ENCODE peak calls at places on chromosome 18, in eight cellular contexts. S is astrocyte of the spinal cord, Q is body of pancreas, M is transverse colon, D is WERI-Rb-1, P is astrocyte of the cerebellum, G is hepatocyte, N is pancreas. V is an unnamed sample.

GRCh38 chr18:46815661-46816060 is 58.8 kb upstream of the ST8SIA5 start:
- DNase-seq in S (no peak), Q (no peak), M (no peak), D (no peak), P (no peak), G (no peak), N (no peak), V (no peak)

GRCh38 chr18:58581265-58581664 is 47.6 kb downstream of the ALPK2 start:
- DNase-seq in S (peak; percentile 97), Q (no peak), M (no peak), D (no peak), P (peak; percentile 97), G (no peak), N (no peak), V (peak; percentile 79)

GRCh38 chr18:6449213-6449612 is 34.5 kb upstream of the L3MBTL4 start:
- DNase-seq in S (no peak), Q (no peak), M (no peak), D (no peak), P (no peak), G (no peak), N (no peak), V (no peak)

GRCh38 chr18:37019157-37019571 is 190.2 kb downstream of the KIAA1328 start:
- DNase-seq in S (peak; percentile 7), Q (peak; percentile 28), M (no peak), D (peak; percentile 10), P (peak; percentile 6), G (peak; percentile 29), N (no peak), V (peak; percentile 26)

GRCh38 chr18:48031641-48032040 is 101.2 kb upstream of the SMAD2 start:
- DNase-seq in S (no peak), Q (no peak), M (no peak), D (peak; percentile 10), P (no peak), G (no peak), N (no peak), V (no peak)

GRCh38 chr18:45326505-45326904 is 288.8 kb upstream of the SLC14A2 start:
- DNase-seq in S (no peak), Q (no peak), M (no peak), D (no peak), P (no peak), G (no peak), N (no peak), V (no peak)

GRCh38 chr18:32201936-32202335 is 12.1 kb downstream of the MEP1B start:
- DNase-seq in S (no peak), Q (no peak), M (peak; percentile 94), D (no peak), P (no peak), G (no peak), N (no peak), V (no peak)

GRCh38 chr18:3654442-3655253 is 204.7 kb downstream of the TGIF1 start:
- DNase-seq in S (no peak), Q (no peak), M (no peak), D (no peak), P (no peak), G (peak; percentile 28), N (no peak), V (no peak)

GRCh38 chr18:908631-909621 is 4.3 kb downstream of the ADCYAP1 start:
- DNase-seq in S (no peak), Q (no peak), M (no peak), D (no peak), P (no peak), G (no peak), N (no peak), V (no peak)

GRCh38 chr18:79707239-79707638 is 27.6 kb downstream of the CTDP1 start:
- DNase-seq in S (no peak), Q (no peak), M (no peak), D (no peak), P (no peak), G (no peak), N (no peak), V (no peak)

GRCh38 chr18:13004316-13004879 is 13.2 kb downstream of the CEP192 start:
- DNase-seq in S (no peak), Q (no peak), M (no peak), D (no peak), P (no peak), G (no peak), N (no peak), V (no peak)

GRCh38 chr18:20997371-20997770 is 114.2 kb downstream of the ROCK1 start:
- DNase-seq in S (no peak), Q (no peak), M (no peak), D (no peak), P (no peak), G (no peak), N (no peak), V (no peak)

GRCh38 chr18:48031011-48031480 is 100.6 kb upstream of the SMAD2 start:
- DNase-seq in S (peak; percentile 42), Q (peak; percentile 73), M (peak; percentile 57), D (peak; percentile 91), P (peak; percentile 40), G (peak; percentile 84), N (peak; percentile 51), V (peak; percentile 73)

GRCh38 chr18:433960-434359 is 66.5 kb downstream of the COLEC12 start:
- DNase-seq in S (peak; percentile 39), Q (no peak), M (no peak), D (no peak), P (no peak), G (no peak), N (no peak), V (no peak)

GRCh38 chr18:13217971-13218375 is 587 bp upstream of the LDLRAD4 start:
- DNase-seq in S (no peak), Q (peak; percentile 28), M (peak; percentile 35), D (peak; percentile 49), P (no peak), G (no peak), N (no peak), V (no peak)

GRCh38 chr18:55500316-55501086 is 87.5 kb downstream of the TCF4 start:
- DNase-seq in S (peak; percentile 88), Q (no peak), M (no peak), D (no peak), P (peak; percentile 60), G (no peak), N (no peak), V (peak; percentile 78)

GRCh38 chr18:50720281-50720680 is 99.5 kb downstream of the MRO start:
- DNase-seq in S (no peak), Q (no peak), M (no peak), D (peak; percentile 84), P (no peak), G (no peak), N (no peak), V (no peak)

DNA sequence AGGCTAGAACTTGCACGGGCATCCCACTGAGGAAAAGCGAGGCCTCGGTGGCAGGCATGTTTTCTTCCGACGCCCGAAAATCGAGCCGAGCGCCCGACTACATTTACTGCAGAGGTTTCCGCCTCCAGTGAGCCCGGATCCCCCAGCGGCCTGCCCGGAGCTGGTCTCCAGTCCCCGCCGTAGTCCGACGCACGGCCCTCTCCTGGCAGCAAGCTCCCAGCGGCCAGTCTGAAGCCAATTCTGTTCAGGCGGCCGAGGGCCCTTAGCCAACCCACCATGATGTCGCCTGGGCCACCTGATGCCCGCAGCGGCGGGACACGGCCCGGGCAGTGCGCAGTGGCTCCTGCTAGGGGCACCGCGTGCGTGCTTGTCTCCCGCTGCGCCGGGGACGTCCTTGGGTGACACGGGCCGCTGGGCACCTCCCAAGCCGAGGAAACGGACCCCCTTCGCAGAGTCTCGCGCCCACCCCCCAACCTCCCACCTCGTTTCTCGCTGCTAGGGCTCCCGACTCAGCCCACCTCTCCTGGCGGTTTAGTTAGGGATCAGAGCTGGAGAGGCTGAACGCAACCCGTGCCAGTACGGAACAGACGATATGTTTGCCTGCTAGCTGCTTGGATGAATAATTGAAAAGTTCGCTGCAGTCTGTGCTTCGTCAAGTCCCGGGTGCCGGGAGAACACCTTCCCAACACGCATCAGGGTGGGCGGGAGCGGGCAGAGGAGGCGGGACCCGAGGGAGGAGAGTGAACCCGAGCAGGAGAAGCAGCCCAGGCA is 5.3 kb downstream of the ONECUT2 start:
- DNase-seq in S (no peak), Q (no peak), M (no peak), D (no peak), P (no peak), G (no peak), N (no peak), V (no peak)
- H3K4me3 ChIP-seq in S (no peak overlapping the region), Q (no peak overlapping the region), M (no peak overlapping the region), D (no peak overlapping the region), P (no peak overlapping the region), G (no peak overlapping the region), N (no peak overlapping the region), V (no peak overlapping the region)

GRCh38 chr18:75478996-75479870 is 51.7 kb upstream of the SMIM21 start:
- DNase-seq in S (peak; percentile 74), Q (no peak), M (no peak), D (peak; percentile 30), P (peak; percentile 46), G (peak; percentile 62), N (no peak), V (peak; percentile 75)
- TF ChIP-seq CTCF in S (peak; percentile 62), Q (peak; percentile 60), M (peak; percentile 51), D (peak; percentile 64), P (peak; percentile 63), G (peak; percentile 66), N (peak; percentile 30), V (peak; percentile 70)

GRCh38 chr18:76314496-76314895 is 180.5 kb downstream of the ZNF516 start:
- DNase-seq in S (no peak), Q (no peak), M (no peak), D (no peak), P (no peak), G (no peak), N (no peak), V (no peak)
- H3K4me3 ChIP-seq in S (no peak overlapping the region), Q (no peak overlapping the region), M (no peak overlapping the region), D (no peak overlapping the region), P (no peak overlapping the region), G (no peak overlapping the region), N (no peak overlapping the region), V (no peak overlapping the region)

GRCh38 chr18:56995579-56996194 is 151.2 kb upstream of the BOD1L2 start:
- DNase-seq in S (no peak), Q (no peak), M (no peak), D (no peak), P (no peak), G (peak; percentile 5), N (no peak), V (no peak)
- TF ChIP-seq CTCF in S (no peak), Q (no peak), M (no peak), D (no peak), P (no peak), G (no peak), N (no peak), V (no peak)

DNA sequence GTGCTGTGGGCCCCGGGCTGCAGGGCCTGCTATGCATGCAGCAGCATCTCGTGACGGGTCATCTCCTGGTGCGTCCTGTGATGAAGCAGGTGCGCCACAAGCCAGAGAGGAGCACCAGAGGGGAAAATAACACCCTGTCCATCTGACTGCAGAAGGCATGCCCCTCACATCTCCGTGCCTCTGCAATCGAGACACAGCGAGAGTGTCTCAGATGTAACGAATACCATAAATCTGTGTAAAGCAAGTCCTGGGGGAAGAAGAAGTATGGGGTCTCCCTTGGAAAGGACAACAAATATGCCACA is 137.5 kb downstream of the PTGR3 start:
- DNase-seq in S (no peak), Q (no peak), M (peak; percentile 27), D (no peak), P (no peak), G (no peak), N (no peak), V (no peak)
- H3K4me3 ChIP-seq in S (no peak overlapping the region), Q (no peak overlapping the region), M (no peak overlapping the region), D (no peak overlapping the region), P (no peak overlapping the region), G (no peak overlapping the region), N (no peak overlapping the region), V (no peak overlapping the region)

GRCh38 chr18:61531891-61532290 is 198.7 kb downstream of the CDH20 start:
- DNase-seq in S (no peak), Q (peak; percentile 52), M (no peak), D (no peak), P (no peak), G (no peak), N (peak; percentile 57), V (no peak)
- TF ChIP-seq CTCF in S (no peak), Q (no peak), M (no peak), D (no peak), P (no peak), G (no peak), N (no peak), V (no peak)